ENCODE peak calls at places on chromosomes 6 and 20, in ten cellular contexts. M is activated CD4-positive, alpha-beta T cell treated with anti-CD3 and anti-CD28 coated beads, Interleukin-2, amount 50 U/mL, for 48 hours; A is activated CD8-positive, alpha-beta T cell treated with anti-CD3 and anti-CD28 coated beads for 36 hours; U is endothelial cell; R is stimulated activated CD4-positive, alpha-beta T cell treated with anti-CD3 and anti-CD28 coated beads, TNF-alpha, amount 100 ng/mL, for 48 hours; Z is activated naive CD4-positive, alpha-beta T cell; E is EH; P is Ammon's horn; W is ELF-1; S is T-helper 2 cell. L is an unnamed sample.

GRCh38 chr6:158168054-158168303 is at the start of gene SERAC1:
- DNase-seq in M (no peak), A (no peak), U (no peak), R (no peak), Z (no peak), E (no peak), P (no peak), W (no peak), S (no peak), L (no peak)

GRCh38 chr6:150622941-150623874 is 23.5 kb downstream of the PLEKHG1 start:
- DNase-seq in M (no peak), A (no peak), U (no peak), R (no peak), Z (no peak), E (no peak), P (peak), W (no peak), S (no peak), L (peak)

GRCh38 chr6:10521104-10521808 is at the start of gene GCNT2:
- DNase-seq in M (no peak), A (no peak), U (no peak), R (no peak), Z (no peak), E (peak), P (no peak), W (peak), S (no peak), L (no peak)

GRCh38 chr6:144104898-144105487 is 9.6 kb upstream of the SF3B5 start:
- DNase-seq in M (no peak), A (peak), U (peak), R (no peak), Z (no peak), E (peak), P (peak), W (no peak), S (no peak), L (peak)

GRCh38 chr6:134844120-134844519 is 105.8 kb downstream of the ALDH8A1 start:
- DNase-seq in M (no peak), A (no peak), U (no peak), R (no peak), Z (no peak), E (no peak), P (no peak), W (no peak), S (no peak), L (no peak)

GRCh38 chr6:109025639-109026038 is 69.0 kb downstream of the SESN1 start:
- DNase-seq in M (no peak), A (no peak), U (no peak), R (no peak), Z (no peak), E (no peak), P (no peak), W (no peak), S (no peak), L (no peak)

GRCh38 chr6:26296556-26296856 is 68.5 kb upstream of the BTN3A2 start:
- DNase-seq in M (no peak), A (no peak), U (no peak), R (no peak), Z (no peak), E (no peak), P (no peak), W (no peak), S (no peak), L (no peak)

GRCh38 chr6:157376241-157376640 is 4.7 kb upstream of the ZDHHC14 start:
- DNase-seq in M (no peak), A (peak), U (no peak), R (no peak), Z (no peak), E (no peak), P (no peak), W (no peak), S (no peak), L (no peak)

GRCh38 chr6:17039266-17039665 is 62.6 kb upstream of the STMND1 start:
- DNase-seq in M (no peak), A (no peak), U (no peak), R (no peak), Z (no peak), E (no peak), P (no peak), W (no peak), S (no peak), L (no peak)

GRCh38 chr6:161091151-161091550 is 99.6 kb downstream of the MAP3K4 start:
- DNase-seq in M (no peak), A (no peak), U (no peak), R (no peak), Z (no peak), E (no peak), P (no peak), W (no peak), S (no peak), L (no peak)

GRCh38 chr20:50582092-50582491 is 71.9 kb downstream of the PTPN1 start:
- DNase-seq in M (no peak), A (no peak), U (no peak), R (no peak), Z (no peak), E (no peak), P (no peak), W (no peak), S (no peak), L (no peak)

GRCh38 chr6:960356-960755 is 267.4 kb upstream of the EXOC2 start:
- DNase-seq in M (no peak), A (no peak), U (no peak), R (no peak), Z (no peak), E (peak), P (no peak), W (no peak), S (no peak), L (no peak)

GRCh38 chr20:62791301-62792181 is 4.7 kb upstream of the MRGBP start:
- DNase-seq in M (peak), A (peak), U (peak), R (peak), Z (peak), E (peak), P (peak), W (peak), S (no peak), L (peak)

GRCh38 chr6:128316258-128316952 is 204.0 kb downstream of the PTPRK start:
- DNase-seq in M (no peak), A (no peak), U (no peak), R (no peak), Z (no peak), E (no peak), P (no peak), W (no peak), S (no peak), L (no peak)

GRCh38 chr20:21336455-21337151 is 33.5 kb downstream of the XRN2 start:
- DNase-seq in M (no peak), A (no peak), U (no peak), R (no peak), Z (no peak), E (no peak), P (no peak), W (no peak), S (no peak), L (no peak)

GRCh38 chr20:760751-761417 is 7.4 kb downstream of the SLC52A3 start:
- DNase-seq in M (peak), A (peak), U (peak), R (peak), Z (peak), E (peak), P (no peak), W (peak), S (no peak), L (no peak)

GRCh38 chr20:8454137-8454712 is 322.2 kb downstream of the PLCB1 start:
- DNase-seq in M (no peak), A (peak), U (no peak), R (no peak), Z (no peak), E (peak), P (peak), W (peak), S (no peak), L (no peak)

GRCh38 chr6:53347921-53348435 is 772 bp downstream of the ELOVL5 start:
- DNase-seq in M (peak), A (peak), U (peak), R (no peak), Z (peak), E (peak), P (peak), W (peak), S (peak), L (peak)

GRCh38 chr6:41732601-41733348 is 2.6 kb downstream of the TFEB start:
- DNase-seq in M (peak), A (peak), U (no peak), R (no peak), Z (no peak), E (no peak), P (peak), W (peak), S (no peak), L (no peak)

GRCh38 chr20:56400001-56400640 is 7.7 kb downstream of the CSTF1 start:
- DNase-seq in M (no peak), A (peak), U (peak), R (peak), Z (no peak), E (peak), P (peak), W (peak), S (no peak), L (peak)

GRCh38 chr20:145877-146276 is 3.5 kb downstream of the DEFB126 start:
- DNase-seq in M (no peak), A (no peak), U (no peak), R (no peak), Z (no peak), E (no peak), P (no peak), W (no peak), S (no peak), L (no peak)

GRCh38 chr6:119526609-119527605 is 177.3 kb upstream of the MAN1A1 start:
- DNase-seq in M (no peak), A (no peak), U (no peak), R (no peak), Z (no peak), E (no peak), P (no peak), W (no peak), S (no peak), L (no peak)

GRCh38 chr20:41054463-41055230 is 26.0 kb downstream of the TOP1 start:
- DNase-seq in M (no peak), A (no peak), U (no peak), R (no peak), Z (no peak), E (no peak), P (no peak), W (peak), S (no peak), L (no peak)

L was measured in NCI-H187.